ENCODE peak calls at places on chromosomes 13 and 19, in four cellular contexts. G is Caco-2, S is mucosa of descending colon, M is psoas muscle. U is an unnamed sample.

GRCh38 chr13:52961196-52961845 is 67.3 kb upstream of the OLFM4 start:
- DNase-seq in G (no peak), S (no peak), M (no peak), U (no peak)

GRCh38 chr19:6020166-6020967 is 42.4 kb upstream of the RANBP3 start:
- DNase-seq in G (peak; percentile 32), S (no peak), M (no peak), U (no peak)

GRCh38 chr13:31697290-31697689 is 42.0 kb upstream of the RXFP2 start:
- DNase-seq in G (no peak), S (no peak), M (no peak), U (no peak)

GRCh38 chr13:59531571-59532091 is 632.1 kb downstream of the DIAPH3 start:
- DNase-seq in G (no peak), S (peak; percentile 37), M (peak; percentile 67), U (peak; percentile 35)

GRCh38 chr19:48551437-48552302 is at the start of gene SULT2B1:
- DNase-seq in G (no peak), S (peak; percentile 92), M (no peak), U (no peak)

GRCh38 chr19:39405930-39406655 is 554 bp upstream of the ZFP36 start:
- DNase-seq in G (no peak), S (no peak), M (peak; percentile 91), U (no peak)

GRCh38 chr19:38900816-38901215 is 1.0 kb downstream of the NFKBIB start:
- DNase-seq in G (no peak), S (no peak), M (no peak), U (no peak)

GRCh38 chr19:38930776-38931761 is at the start of gene MRPS12:
- DNase-seq in G (peak; percentile 99), S (peak; percentile 98), M (peak; percentile 97), U (peak; percentile 98)

GRCh38 chr13:77544365-77544764 is 8.9 kb downstream of the SCEL start:
- DNase-seq in G (no peak), S (no peak), M (peak; percentile 58), U (no peak)

GRCh38 chr19:58356971-58357797 is 3.9 kb upstream of the A1BG start:
- DNase-seq in G (no peak), S (no peak), M (no peak), U (no peak)

GRCh38 chr13:78334059-78334458 is 269.3 kb downstream of the POU4F1 start:
- DNase-seq in G (no peak), S (no peak), M (no peak), U (no peak)

GRCh38 chr13:99323488-99323887 is 16.3 kb upstream of the GPR183 start:
- DNase-seq in G (no peak), S (no peak), M (no peak), U (no peak)

GRCh38 chr19:6026390-6026897 is 48.5 kb upstream of the RANBP3 start:
- DNase-seq in G (no peak), S (no peak), M (no peak), U (no peak)

GRCh38 chr13:99357149-99357596 is 50.0 kb upstream of the GPR183 start:
- DNase-seq in G (no peak), S (no peak), M (no peak), U (no peak)

GRCh38 chr13:41848435-41849255 is 112.3 kb downstream of the VWA8 start:
- DNase-seq in G (peak; percentile 7), S (no peak), M (no peak), U (no peak)

GRCh38 chr13:51765142-51765515 is 38.8 kb downstream of the DHRS12 start:
- DNase-seq in G (no peak), S (no peak), M (no peak), U (no peak)

GRCh38 chr19:5006201-5006600 is 37.3 kb downstream of the KDM4B start:
- DNase-seq in G (no peak), S (no peak), M (no peak), U (no peak)

GRCh38 chr13:59638404-59638803 is 525.3 kb downstream of the DIAPH3 start:
- DNase-seq in G (no peak), S (no peak), M (no peak), U (no peak)

GRCh38 chr13:45092668-45093067 is 27.6 kb upstream of the GTF2F2 start:
- DNase-seq in G (no peak), S (no peak), M (no peak), U (no peak)

GRCh38 chr13:59424661-59425060 is 739.1 kb downstream of the DIAPH3 start:
- DNase-seq in G (no peak), S (no peak), M (no peak), U (no peak)

GRCh38 chr13:99080131-99080530 is 102.3 kb upstream of the DOCK9 start:
- DNase-seq in G (no peak), S (no peak), M (no peak), U (no peak)

GRCh38 chr19:35106291-35106583 is 9.4 kb upstream of the FXYD3 start:
- DNase-seq in G (no peak), S (no peak), M (no peak), U (no peak)

GRCh38 chr13:112241288-112241687 is 134.9 kb upstream of the SPACA7 start:
- DNase-seq in G (no peak), S (no peak), M (no peak), U (no peak)

GRCh38 chr13:73417012-73417615 is 358.3 kb downstream of the KLF5 start:
- DNase-seq in G (peak; percentile 55), S (no peak), M (no peak), U (no peak)

GRCh38 chr19:46900341-46900740 is 39.5 kb downstream of the ARHGAP35 start:
- DNase-seq in G (no peak), S (no peak), M (no peak), U (no peak)

GRCh38 chr19:46901701-46902401 is 41.1 kb downstream of the ARHGAP35 start:
- DNase-seq in G (no peak), S (no peak), M (no peak), U (no peak)

GRCh38 chr19:46904114-46905060 is 43.6 kb downstream of the ARHGAP35 start:
- DNase-seq in G (no peak), S (no peak), M (peak; percentile 32), U (no peak)

GRCh38 chr19:46903458-46903857 is 42.7 kb downstream of the ARHGAP35 start:
- DNase-seq in G (no peak), S (no peak), M (no peak), U (no peak)

GRCh38 chr19:46902402-46902766 is 41.6 kb downstream of the ARHGAP35 start:
- DNase-seq in G (peak; percentile 61), S (no peak), M (no peak), U (no peak)
- H3K4me1 ChIP-seq in G (peaks cover 48% of the 10 kb centered on the region), S (peaks cover 17% of the 10 kb centered on the region), M (peaks cover 55% of the 10 kb centered on the region), U (peaks cover 5% of the 10 kb centered on the region)

GRCh38 chr19:44741258-44741731 is 7.2 kb upstream of the BCL3 start:
- DNase-seq in G (no peak), S (peak; percentile 62), M (no peak), U (no peak)

GRCh38 chr19:44741841-44742352 is 6.6 kb upstream of the BCL3 start:
- DNase-seq in G (peak; percentile 82), S (peak; percentile 97), M (peak; percentile 98), U (no peak)

GRCh38 chr19:44738161-44738535 is 10.4 kb upstream of the BCL3 start:
- DNase-seq in G (no peak), S (no peak), M (no peak), U (no peak)

GRCh38 chr19:44738603-44739585 is 9.6 kb upstream of the BCL3 start:
- DNase-seq in G (no peak), S (peak; percentile 67), M (no peak), U (no peak)

GRCh38 chr19:44740351-44740824 is 8.1 kb upstream of the BCL3 start:
- DNase-seq in G (no peak), S (no peak), M (no peak), U (no peak)
- H3K4me1 ChIP-seq in G (peaks cover 56% of the 10 kb centered on the region), S (peaks cover 58% of the 10 kb centered on the region), M (peaks cover 42% of the 10 kb centered on the region), U (peaks cover 18% of the 10 kb centered on the region)

DNA sequence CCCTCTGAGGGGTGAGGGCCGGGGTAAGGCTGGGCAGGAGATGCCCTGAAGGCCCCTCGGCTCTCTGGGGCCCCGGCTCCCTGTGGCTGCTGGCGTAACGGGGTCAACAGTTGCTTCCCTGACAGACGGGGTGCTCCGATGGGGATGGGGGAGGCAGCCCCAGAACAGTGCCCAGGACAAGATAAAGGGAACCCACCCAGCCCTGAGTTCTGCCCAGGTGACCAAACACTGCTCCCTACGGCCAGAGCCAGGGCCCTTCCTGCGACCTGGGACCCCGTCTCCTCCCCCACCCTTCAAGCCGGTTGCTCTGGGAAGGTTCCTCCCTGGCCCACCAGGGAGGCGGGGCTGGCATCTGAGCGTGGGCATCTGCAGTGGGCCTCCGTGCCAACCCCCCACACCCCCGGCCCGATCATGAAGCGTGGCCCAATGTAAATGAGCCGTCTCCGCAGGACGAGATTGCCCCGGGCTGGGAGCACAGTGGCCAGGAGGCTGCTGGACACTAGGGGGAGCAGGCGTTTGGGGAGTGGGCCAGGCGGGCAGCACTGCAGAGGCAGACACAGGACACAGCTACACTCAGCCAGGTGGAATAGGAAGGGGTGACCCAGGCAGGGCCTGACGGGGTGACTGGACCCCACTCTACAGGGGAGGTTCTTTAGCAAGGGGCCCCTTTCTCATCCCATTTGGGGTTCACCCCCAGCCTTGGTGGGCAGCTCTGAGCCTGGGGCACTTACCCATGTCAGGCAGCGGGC is 1.1 kb upstream of the NKPD1 start:
- DNase-seq in G (peak; percentile 81), S (no peak), M (peak; percentile 45), U (no peak)
- H3K4me1 ChIP-seq in G (peaks cover 19% of the 10 kb centered on the region), S (peaks cover 9% of the 10 kb centered on the region), M (no peaks in the 10 kb centered on the region), U (peaks cover 27% of the 10 kb centered on the region)

GRCh38 chr13:27621366-27622101 is at the start of gene POLR1D:
- DNase-seq in G (peak; percentile 95), S (peak; percentile 94), M (peak; percentile 77), U (peak; percentile 36)
- H3K4me1 ChIP-seq in G (peaks cover 53% of the 10 kb centered on the region), S (peaks cover 24% of the 10 kb centered on the region), M (peaks cover 32% of the 10 kb centered on the region), U (no peaks in the 10 kb centered on the region)

DNA sequence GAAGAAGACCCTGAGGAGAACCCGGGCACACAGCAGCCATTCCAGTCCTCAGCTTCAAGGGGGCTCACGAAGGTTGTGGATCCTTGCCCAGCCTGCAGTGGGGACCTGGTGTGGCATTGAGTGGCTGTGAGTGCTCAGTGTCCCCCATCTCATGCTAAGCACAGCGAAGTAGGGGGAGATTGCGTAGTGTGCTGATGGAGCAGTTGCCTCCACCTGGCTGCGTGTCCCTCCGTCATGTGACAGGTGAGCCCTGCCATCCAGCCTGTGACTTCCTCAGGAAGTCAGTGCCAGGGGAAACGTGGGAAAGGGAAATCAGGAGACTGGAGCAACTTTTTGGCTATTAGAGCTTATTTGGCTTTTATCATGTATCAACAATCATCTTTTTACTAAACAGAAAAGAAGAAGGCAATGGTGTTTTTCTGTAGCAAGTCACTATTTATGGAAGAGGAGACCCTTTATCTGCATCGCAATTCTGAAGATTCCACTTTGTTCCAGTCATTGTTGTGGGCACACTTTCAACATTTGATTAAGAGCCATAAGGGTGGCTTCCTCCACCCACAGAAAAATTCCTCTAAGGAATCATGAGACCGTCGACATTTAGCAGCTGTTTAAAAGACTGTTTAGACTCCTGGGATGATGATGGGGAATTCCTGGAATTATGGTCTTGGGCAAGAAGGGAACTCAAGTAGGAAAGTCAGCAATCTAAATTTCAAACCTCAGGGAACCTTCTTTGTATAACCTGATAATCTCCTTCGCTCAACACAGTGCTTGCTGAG is 126.8 kb upstream of the SPATA13 start:
- DNase-seq in G (no peak), S (no peak), M (no peak), U (no peak)
- H3K4me1 ChIP-seq in G (peaks cover 13% of the 10 kb centered on the region), S (no peaks in the 10 kb centered on the region), M (no peaks in the 10 kb centered on the region), U (no peaks in the 10 kb centered on the region)

GRCh38 chr13:33545492-33545891 is 259.9 kb upstream of the STARD13 start:
- DNase-seq in G (no peak), S (no peak), M (no peak), U (no peak)
- H3K4me1 ChIP-seq in G (peaks cover 17% of the 10 kb centered on the region), S (peaks cover 25% of the 10 kb centered on the region), M (peaks cover 26% of the 10 kb centered on the region), U (no peaks in the 10 kb centered on the region)

GRCh38 chr13:36294061-36294460 is 3.6 kb downstream of the CCDC169 start:
- DNase-seq in G (no peak), S (no peak), M (no peak), U (no peak)
- H3K4me1 ChIP-seq in G (no peaks in the 10 kb centered on the region), S (no peaks in the 10 kb centered on the region), M (peaks cover 4% of the 10 kb centered on the region), U (no peaks in the 10 kb centered on the region)

GRCh38 chr19:2320057-2320456 is 8.3 kb downstream of the LSM7 start:
- DNase-seq in G (no peak), S (no peak), M (no peak), U (no peak)
- H3K4me1 ChIP-seq in G (no peaks in the 10 kb centered on the region), S (no peaks in the 10 kb centered on the region), M (no peaks in the 10 kb centered on the region), U (peaks cover 13% of the 10 kb centered on the region)

U was measured in NT2/D1.